ENCODE peak calls at places on chromosomes 2 and 18, in eight cellular contexts. O, S, C, W, X, R, M and K are unnamed samples.

GRCh38 chr2:119022678-119023077 is 80.7 kb downstream of the MARCO start:
- ATAC-seq in X (no peak), S (no peak), O (no peak), M (no peak), C (no peak), R (no peak), W (no peak), K (no peak)

GRCh38 chr18:24214913-24215312 is 76.1 kb downstream of the CABYR start:
- ATAC-seq in M (no peak), W (no peak), S (no peak), X (no peak), O (peak; percentile 9), C (no peak), R (peak; percentile 32), K (no peak)

GRCh38 chr2:60499651-60500300 is 53.7 kb downstream of the BCL11A start:
- ATAC-seq in X (peak; percentile 38), S (no peak), O (peak; percentile 91), R (peak; percentile 91), M (no peak), W (peak; percentile 28), C (no peak), K (no peak)

GRCh38 chr2:188440849-188441248 is 149.2 kb downstream of the GULP1 start:
- ATAC-seq in X (no peak), O (no peak), W (no peak), R (no peak), C (no peak), S (no peak), M (no peak), K (no peak)

GRCh38 chr2:104025296-104025695 is 828.6 kb upstream of the POU3F3 start:
- ATAC-seq in C (no peak), O (no peak), X (no peak), S (no peak), W (no peak), R (no peak), M (no peak), K (no peak)

GRCh38 chr18:48663931-48664847 is 125.4 kb downstream of the CTIF start:
- ATAC-seq in S (peak; percentile 32), W (no peak), R (peak; percentile 69), X (peak; percentile 59), O (peak; percentile 70), M (no peak), C (peak; percentile 70), K (peak; percentile 38)

GRCh38 chr2:71791051-71791450 is 337.7 kb downstream of the DYSF start:
- ATAC-seq in X (no peak), M (no peak), O (no peak), W (no peak), R (no peak), C (no peak), S (no peak), K (no peak)

GRCh38 chr2:240966457-240966905 is 31.9 kb upstream of the SNED1 start:
- ATAC-seq in R (no peak), X (no peak), C (no peak), S (no peak), O (no peak), M (no peak), W (no peak), K (no peak)

GRCh38 chr2:169978402-169979017 is 151.3 kb downstream of the UBR3 start:
- ATAC-seq in W (no peak), C (no peak), S (no peak), R (no peak), M (no peak), O (no peak), X (no peak), K (no peak)

GRCh38 chr2:10913501-10914271 is 2.0 kb downstream of the KCNF1 start:
- ATAC-seq in O (no peak), W (peak; percentile 18), S (no peak), R (no peak), X (peak; percentile 7), M (no peak), C (no peak), K (no peak)